ENCODE peak calls at places on chromosomes 2 and 18, in seven cellular contexts. E, X, O, Z, H, N and L are unnamed samples. For H3K4me1, H3K27me3 and H3K9me3, the result is how much of the 10 kb centered on the place peaks cover.

GRCh38 chr2:181859123-181859522 is 32.4 kb upstream of the ITPRID2 start:
- DNase-seq in E (peak), X (no peak), O (no peak), Z (no peak), H (no peak), N (no peak), L (no peak)

GRCh38 chr2:38740851-38741541 is 10.2 kb downstream of the SRSF7 start:
- DNase-seq in E (peak), X (peak), O (no peak), Z (no peak), H (peak), N (peak), L (peak)

GRCh38 chr18:79953921-79954651 is 2.6 kb upstream of the SLC66A2 start:
- DNase-seq in E (no peak), X (no peak), O (no peak), Z (no peak), H (no peak), N (peak), L (no peak)

GRCh38 chr2:233988581-233988980 is 61.9 kb upstream of the SPP2 start:
- DNase-seq in E (no peak), X (no peak), O (no peak), Z (no peak), H (no peak), N (no peak), L (no peak)

GRCh38 chr2:211611621-211612020 is 927.0 kb downstream of the ERBB4 start:
- DNase-seq in E (no peak), X (no peak), O (no peak), Z (no peak), H (no peak), N (no peak), L (no peak)

GRCh38 chr18:61551586-61551985 is 218.4 kb downstream of the CDH20 start:
- DNase-seq in E (peak), X (peak), O (no peak), Z (no peak), H (peak), N (peak), L (no peak)

GRCh38 chr2:101710036-101710689 is 12.7 kb downstream of the MAP4K4 start:
- DNase-seq in E (peak), X (no peak), O (no peak), Z (no peak), H (no peak), N (no peak), L (no peak)

GRCh38 chr2:112032615-112033457 is 22.2 kb upstream of the TMEM87B start:
- DNase-seq in E (peak), X (peak), O (no peak), Z (no peak), H (peak), N (peak), L (no peak)

GRCh38 chr18:24987933-24988840 is 363.8 kb downstream of the ZNF521 start:
- DNase-seq in E (peak), X (no peak), O (no peak), Z (no peak), H (peak), N (peak), L (peak)

GRCh38 chr18:55256568-55257289 is 297.5 kb upstream of the CCDC68 start:
- DNase-seq in E (no peak), X (no peak), O (no peak), Z (no peak), H (peak), N (no peak), L (no peak)

GRCh38 chr2:136021976-136022375 is 36.5 kb upstream of the DARS1 start:
- DNase-seq in E (no peak), X (no peak), O (no peak), Z (no peak), H (no peak), N (no peak), L (no peak)
- H3K4me1 ChIP-seq in E (under half), X (under half), O (under half), Z (under half), H (under half), N (under half), L (under half)

DNA sequence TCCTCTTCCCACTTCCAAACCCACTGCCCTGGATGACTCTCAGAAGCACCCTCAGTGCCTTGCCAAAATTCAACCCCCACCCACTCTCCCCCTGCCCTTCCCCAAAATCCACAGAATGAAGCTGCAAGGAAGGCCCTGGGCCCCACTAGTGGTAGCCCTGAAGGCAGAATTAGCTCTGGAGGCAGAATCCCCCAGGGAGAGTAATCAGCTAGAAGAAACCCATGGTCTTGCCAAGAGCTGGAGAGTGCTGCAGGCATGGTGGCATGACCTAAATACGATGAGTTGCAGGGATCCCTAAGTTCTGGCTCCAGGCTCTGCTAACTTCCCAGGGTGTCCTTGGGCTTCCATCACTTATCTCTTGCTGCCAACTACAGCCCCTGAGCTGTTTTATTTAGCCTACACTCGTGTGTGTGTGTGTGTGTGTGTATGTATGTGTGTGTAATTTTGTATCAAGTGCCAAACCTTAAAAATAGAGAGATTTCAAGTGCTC is 7.9 kb downstream of the GAD1 start:
- DNase-seq in E (no peak), X (no peak), O (no peak), Z (no peak), H (peak), N (no peak), L (no peak)
- H3K27me3 ChIP-seq in E (under half), X (half or more), O (under half), Z (under half), H (half or more), N (under half), L (under half)

DNA sequence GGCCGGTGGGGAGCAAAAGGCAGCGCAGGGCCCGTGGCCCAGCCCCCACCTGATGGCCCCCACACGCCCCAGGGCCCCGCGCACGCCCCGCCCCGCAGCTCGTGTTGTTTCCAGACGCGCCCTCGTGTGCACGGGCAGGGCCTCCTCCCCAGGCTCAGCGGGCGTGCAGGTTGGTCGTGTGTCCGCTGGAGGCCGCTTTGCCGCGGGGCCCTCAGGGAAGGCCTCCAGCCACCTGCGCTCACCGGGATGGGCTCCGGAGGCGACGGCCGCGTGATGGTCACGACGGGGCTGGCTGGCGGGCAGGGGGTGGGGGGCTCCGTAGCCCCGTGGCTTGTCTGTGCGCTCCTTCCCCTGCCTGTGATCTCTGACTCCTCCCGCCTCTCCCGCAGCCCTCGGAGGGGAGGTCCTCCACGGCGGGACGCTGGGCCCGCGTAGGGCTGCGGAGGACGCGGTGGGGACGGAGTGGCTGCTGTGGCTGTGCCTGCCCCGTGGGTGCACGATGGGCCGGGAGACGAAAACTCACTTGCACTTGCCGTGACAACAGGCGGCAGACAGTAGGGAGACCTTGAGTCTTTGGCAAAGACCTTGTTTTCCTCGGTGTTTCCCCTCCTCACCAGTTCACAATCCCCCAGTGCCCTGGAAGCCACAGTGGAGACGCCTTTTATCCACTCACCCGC is 67.1 kb downstream of the RTP5 start:
- DNase-seq in E (no peak), X (no peak), O (peak), Z (no peak), H (no peak), N (no peak), L (no peak)
- H3K9me3 ChIP-seq in E (under half), X (under half), O (under half), Z (under half), H (under half), N (under half), L (under half)

DNA sequence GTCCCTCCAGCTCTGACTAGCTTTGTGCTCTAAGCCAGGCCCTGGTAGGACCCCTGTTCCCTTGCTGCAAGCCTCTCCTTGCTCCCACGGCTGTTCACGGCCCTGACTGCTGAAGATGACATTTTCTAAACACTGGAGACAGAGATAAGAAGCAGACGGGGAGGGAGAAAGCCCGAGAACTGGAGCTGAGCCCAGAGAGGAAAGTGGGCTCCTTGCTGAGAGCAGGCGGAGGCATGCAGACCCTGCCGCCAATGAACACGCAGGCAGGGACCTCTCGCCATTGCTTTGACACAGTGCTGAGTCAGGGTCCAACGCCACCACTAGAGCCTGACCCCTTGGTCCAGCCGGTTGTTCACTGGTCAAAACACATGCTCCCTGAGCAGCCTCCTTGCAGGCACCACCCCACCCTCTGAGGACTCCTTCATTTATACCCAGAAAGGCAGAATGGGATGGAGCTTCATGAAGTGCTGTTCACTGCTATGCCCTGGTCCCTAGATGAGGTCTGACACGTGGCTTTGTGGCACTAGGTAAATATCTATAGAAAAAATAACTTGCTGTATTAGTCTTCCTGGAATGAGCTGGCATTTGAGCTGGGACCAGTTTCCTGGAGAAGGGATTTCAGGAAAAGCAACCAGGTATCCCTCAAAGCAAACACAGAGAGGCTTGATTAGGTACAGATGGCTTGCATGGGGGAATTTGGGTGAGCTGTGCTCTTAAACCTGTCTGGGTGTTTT is 65.7 kb downstream of the MCFD2 start:
- DNase-seq in E (no peak), X (peak), O (no peak), Z (peak), H (peak), N (no peak), L (peak)
- H3K4me1 ChIP-seq in E (under half), X (under half), O (half or more), Z (half or more), H (half or more), N (half or more), L (under half)